ENCODE peak calls at places on chromosomes 7 and 10, in ten cellular contexts. Y is thoracic aorta, A is neural progenitor cell, F is mammary epithelial cell, P is heart left ventricle, Q is psoas muscle, L is tibial nerve, H is GM12878, R is breast epithelium, E is hepatocyte. K is an unnamed sample.

GRCh38 chr7:123096434-123096833 is 100.9 kb upstream of the TAS2R16 start:
- DNase-seq in Y (no peak), A (no peak), F (peak; percentile 53), P (no peak), Q (no peak), L (no peak), H (no peak), R (no peak), E (no peak), K (no peak)

GRCh38 chr7:99086944-99087343 is 57.0 kb downstream of the SMURF1 start:
- DNase-seq in Y (no peak), A (no peak), F (no peak), P (no peak), Q (no peak), L (no peak), H (no peak), R (no peak), E (no peak), K (no peak)

GRCh38 chr10:119413738-119414611 is 128.5 kb downstream of the RGS10 start:
- DNase-seq in Y (no peak), A (no peak), F (no peak), P (peak; percentile 79), Q (no peak), L (no peak), H (no peak), R (no peak), E (peak; percentile 69), K (no peak)

GRCh38 chr7:72493850-72494661 is 81.9 kb upstream of the CALN1 start:
- DNase-seq in Y (no peak), A (peak; percentile 82), F (peak; percentile 42), P (peak; percentile 37), Q (no peak), L (peak; percentile 32), H (peak; percentile 38), R (no peak), E (peak; percentile 80), K (peak; percentile 74)

GRCh38 chr7:105587899-105588690 is 6.8 kb upstream of the EFCAB10 start:
- DNase-seq in Y (no peak), A (no peak), F (no peak), P (no peak), Q (no peak), L (no peak), H (no peak), R (no peak), E (peak; percentile 13), K (no peak)

GRCh38 chr7:113306302-113306701 is 187.9 kb upstream of the SMIM30 start:
- DNase-seq in Y (no peak), A (no peak), F (no peak), P (no peak), Q (no peak), L (no peak), H (no peak), R (no peak), E (no peak), K (no peak)

GRCh38 chr7:41702635-41703371 is at the start of gene INHBA:
- DNase-seq in Y (no peak), A (no peak), F (peak; percentile 97), P (peak; percentile 36), Q (no peak), L (no peak), H (no peak), R (no peak), E (peak; percentile 61), K (no peak)

GRCh38 chr7:70384891-70385290 is 747.1 kb upstream of the GALNT17 start:
- DNase-seq in Y (no peak), A (no peak), F (peak; percentile 14), P (no peak), Q (no peak), L (no peak), H (no peak), R (no peak), E (peak; percentile 32), K (no peak)

GRCh38 chr7:123816916-123817315 is 28.1 kb upstream of the HYAL4 start:
- DNase-seq in Y (no peak), A (no peak), F (no peak), P (no peak), Q (no peak), L (no peak), H (no peak), R (no peak), E (peak; percentile 32), K (no peak)

GRCh38 chr7:132618956-132619305 is 42.7 kb upstream of the PLXNA4 start:
- DNase-seq in Y (no peak), A (no peak), F (no peak), P (no peak), Q (no peak), L (no peak), H (no peak), R (no peak), E (no peak), K (no peak)

GRCh38 chr10:54444184-54444583 is 356.8 kb downstream of the PCDH15 start:
- DNase-seq in Y (no peak), A (no peak), F (no peak), P (no peak), Q (no peak), L (no peak), H (no peak), R (no peak), E (no peak), K (no peak)

GRCh38 chr10:34864156-34865075 is 49.3 kb upstream of the PARD3 start:
- DNase-seq in Y (no peak), A (no peak), F (no peak), P (no peak), Q (no peak), L (no peak), H (no peak), R (no peak), E (no peak), K (no peak)

GRCh38 chr7:22934473-22935065 is 79.4 kb downstream of the HYCC1 start:
- DNase-seq in Y (no peak), A (no peak), F (peak; percentile 24), P (no peak), Q (no peak), L (no peak), H (no peak), R (no peak), E (peak; percentile 5), K (no peak)
- H3K27ac ChIP-seq in Y (peak overlapping the region; percentile 72), A (no peak overlapping the region), F (no peak overlapping the region), P (no peak overlapping the region), Q (peak overlapping the region; percentile 19), L (no peak overlapping the region), H (no peak overlapping the region), R (peak overlapping the region; percentile 1), E (peak overlapping the region; percentile 75), K (no peak overlapping the region)

GRCh38 chr7:108120196-108120595 is 10.0 kb downstream of the LAMB4 start:
- DNase-seq in Y (no peak), A (no peak), F (no peak), P (no peak), Q (no peak), L (no peak), H (no peak), R (no peak), E (no peak), K (no peak)

GRCh38 chr7:108109216-108109908 is 20.8 kb downstream of the LAMB4 start:
- DNase-seq in Y (no peak), A (peak; percentile 43), F (no peak), P (no peak), Q (no peak), L (no peak), H (no peak), R (no peak), E (peak; percentile 22), K (no peak)

GRCh38 chr7:108118959-108119358 is 11.2 kb downstream of the LAMB4 start:
- DNase-seq in Y (no peak), A (no peak), F (no peak), P (no peak), Q (no peak), L (no peak), H (no peak), R (no peak), E (no peak), K (no peak)

GRCh38 chr7:108112683-108113082 is 17.5 kb downstream of the LAMB4 start:
- DNase-seq in Y (no peak), A (no peak), F (no peak), P (no peak), Q (no peak), L (no peak), H (no peak), R (no peak), E (no peak), K (no peak)

GRCh38 chr7:108114117-108114841 is 15.9 kb downstream of the LAMB4 start:
- DNase-seq in Y (no peak), A (peak; percentile 72), F (peak; percentile 38), P (no peak), Q (no peak), L (no peak), H (no peak), R (no peak), E (peak; percentile 26), K (no peak)
- H3K27ac ChIP-seq in Y (no peak overlapping the region), A (no peak overlapping the region), F (no peak overlapping the region), P (peak overlapping the region; percentile 57), Q (peak overlapping the region; percentile 60), L (no peak overlapping the region), H (no peak overlapping the region), R (peak overlapping the region; percentile 43), E (no peak overlapping the region), K (no peak overlapping the region)

DNA sequence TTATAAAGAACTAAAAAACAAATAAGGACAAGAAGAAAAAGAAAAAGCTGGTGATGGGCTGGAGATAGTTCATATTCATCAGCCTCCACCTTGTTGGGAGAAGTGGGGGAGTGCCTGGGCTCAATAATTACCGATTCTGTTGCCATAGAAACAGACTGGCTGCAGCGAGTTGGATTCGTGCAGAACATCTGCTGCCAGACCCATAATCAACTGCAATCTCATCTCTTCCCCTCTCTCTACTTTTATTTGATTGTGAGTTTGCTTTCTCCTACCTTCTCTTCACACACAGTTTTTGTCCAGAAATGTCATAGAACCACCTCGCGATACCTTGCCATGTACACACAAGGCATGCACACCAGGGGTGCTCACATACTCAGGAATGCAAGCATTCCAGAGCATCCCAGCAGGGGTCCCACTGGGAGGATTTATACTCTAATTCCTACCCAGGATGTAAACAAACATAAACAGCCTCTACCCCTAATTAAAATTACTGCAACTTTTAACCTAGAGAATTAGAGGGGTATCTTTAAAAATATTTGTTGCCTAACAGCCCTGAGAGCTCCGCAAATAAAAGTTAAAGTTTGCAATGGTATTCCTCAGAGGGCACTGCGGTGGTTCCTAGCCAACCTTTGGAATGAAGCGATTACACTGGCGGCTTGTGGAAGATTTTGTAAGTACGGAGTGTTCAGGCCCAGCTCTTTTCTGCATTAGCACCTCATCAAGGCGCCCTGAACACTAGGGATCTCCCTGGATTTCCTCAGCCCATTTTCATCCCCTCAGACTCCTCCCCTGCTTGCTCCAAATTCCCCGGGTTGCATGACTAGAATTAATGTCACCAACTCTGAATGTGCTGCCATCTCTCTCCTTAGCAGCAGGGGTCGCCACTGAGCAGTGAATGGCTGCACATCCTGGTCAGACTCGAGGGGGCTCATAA is 262.4 kb upstream of the AOAH start:
- DNase-seq in Y (no peak), A (peak; percentile 91), F (peak; percentile 41), P (peak; percentile 47), Q (peak; percentile 64), L (peak; percentile 46), H (no peak), R (no peak), E (peak; percentile 60), K (no peak)
- H3K27ac ChIP-seq in Y (no peak overlapping the region), A (no peak overlapping the region), F (no peak overlapping the region), P (no peak overlapping the region), Q (no peak overlapping the region), L (no peak overlapping the region), H (no peak overlapping the region), R (no peak overlapping the region), E (no peak overlapping the region), K (peak overlapping the region; percentile 5)

DNA sequence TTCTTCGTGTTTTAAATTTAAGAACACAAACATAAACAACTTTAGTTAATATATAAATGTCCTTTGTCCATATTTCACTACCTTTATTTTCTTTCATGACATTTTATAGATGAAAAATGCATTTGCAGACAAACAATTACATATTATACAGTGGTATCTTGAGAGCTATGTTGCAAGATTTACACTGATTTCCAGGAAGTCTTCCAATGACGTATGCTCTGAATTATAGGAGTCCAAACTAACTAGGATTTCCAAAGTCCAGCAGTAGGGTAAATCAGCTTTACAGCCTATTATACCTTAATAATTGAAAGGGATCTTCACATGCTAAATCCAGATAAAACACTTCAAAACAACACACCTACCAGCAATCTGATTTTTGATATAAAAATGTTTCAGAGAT is 69.4 kb downstream of the HYCC1 start:
- DNase-seq in Y (no peak), A (no peak), F (no peak), P (no peak), Q (no peak), L (no peak), H (no peak), R (no peak), E (no peak), K (no peak)
- H3K27ac ChIP-seq in Y (no peak overlapping the region), A (no peak overlapping the region), F (no peak overlapping the region), P (no peak overlapping the region), Q (no peak overlapping the region), L (no peak overlapping the region), H (no peak overlapping the region), R (no peak overlapping the region), E (no peak overlapping the region), K (no peak overlapping the region)

K was measured in substantia nigra.